ENCODE peak calls at places on chromosomes 5 and 9, in nine cellular contexts. L is lung; N is neural progenitor cell; A is kidney; U is aorta; F is CD8-positive, alpha-beta T cell; G is upper lobe of right lung; I is GM12878; M is tibial artery. X is an unnamed sample. For H3K4me1 and H3K36me3, the result is how much of the 10 kb centered on the place peaks cover.

GRCh38 chr9:16828335-16829281 is 41.9 kb downstream of the BNC2 start:
- DNase-seq in L (no peak), N (peak), A (peak), U (peak), F (no peak), G (no peak), I (no peak), M (peak), X (no peak)

GRCh38 chr5:72888595-72888994 is 67.2 kb upstream of the FCHO2 start:
- DNase-seq in L (no peak), N (no peak), A (no peak), U (no peak), F (no peak), G (no peak), I (no peak), M (no peak), X (no peak)

GRCh38 chr5:30981576-30981975 is 211.9 kb upstream of the CDH6 start:
- DNase-seq in L (no peak), N (no peak), A (no peak), U (no peak), F (no peak), G (no peak), I (no peak), M (no peak), X (no peak)

GRCh38 chr5:115295775-115296129 is 702 bp downstream of the CCDC112 start:
- DNase-seq in L (no peak), N (peak), A (no peak), U (no peak), F (no peak), G (no peak), I (no peak), M (no peak), X (no peak)

GRCh38 chr5:100464418-100464817 is 70.8 kb upstream of the FAM174A start:
- DNase-seq in L (no peak), N (no peak), A (no peak), U (no peak), F (no peak), G (no peak), I (no peak), M (no peak), X (no peak)

GRCh38 chr9:115614931-115615401 is 497.0 kb upstream of the TNC start:
- DNase-seq in L (no peak), N (no peak), A (no peak), U (no peak), F (no peak), G (no peak), I (no peak), M (no peak), X (no peak)

GRCh38 chr9:115668506-115668905 is 485.1 kb upstream of the PAPPA start:
- DNase-seq in L (no peak), N (no peak), A (no peak), U (no peak), F (no peak), G (no peak), I (no peak), M (no peak), X (no peak)

GRCh38 chr9:112487008-112487798 is 576 bp downstream of the KIAA1958 start:
- DNase-seq in L (peak), N (peak), A (peak), U (peak), F (peak), G (peak), I (no peak), M (peak), X (no peak)

GRCh38 chr5:170917113-170917512 is 55.3 kb downstream of the RANBP17 start:
- DNase-seq in L (no peak), N (no peak), A (no peak), U (no peak), F (no peak), G (no peak), I (no peak), M (no peak), X (no peak)

GRCh38 chr9:127309715-127310114 is 45.1 kb downstream of the GARNL3 start:
- DNase-seq in L (no peak), N (no peak), A (no peak), U (no peak), F (no peak), G (no peak), I (no peak), M (no peak), X (no peak)

GRCh38 chr9:136671254-136671614 is 8.5 kb downstream of the EGFL7 start:
- DNase-seq in L (no peak), N (no peak), A (no peak), U (no peak), F (no peak), G (no peak), I (no peak), M (no peak), X (no peak)

GRCh38 chr5:126004636-126005035 is 418.6 kb upstream of the GRAMD2B start:
- DNase-seq in L (no peak), N (no peak), A (no peak), U (no peak), F (no peak), G (no peak), I (no peak), M (no peak), X (no peak)

GRCh38 chr5:181232593-181232992 is 9.5 kb downstream of the TRIM41 start:
- DNase-seq in L (no peak), N (no peak), A (no peak), U (no peak), F (no peak), G (no peak), I (no peak), M (no peak), X (no peak)

GRCh38 chr9:84817011-84817410 is 147.5 kb downstream of the NTRK2 start:
- DNase-seq in L (no peak), N (no peak), A (no peak), U (no peak), F (no peak), G (no peak), I (no peak), M (no peak), X (no peak)

GRCh38 chr9:136865768-136866103 is 372 bp downstream of the EDF1 start:
- DNase-seq in L (peak), N (no peak), A (peak), U (no peak), F (no peak), G (peak), I (no peak), M (peak), X (no peak)

GRCh38 chr5:5221731-5222130 is 81.6 kb downstream of the ADAMTS16 start:
- DNase-seq in L (no peak), N (no peak), A (no peak), U (no peak), F (no peak), G (no peak), I (no peak), M (no peak), X (no peak)

GRCh38 chr5:58582004-58582403 is 871 bp upstream of the RAB3C start:
- DNase-seq in L (no peak), N (peak), A (no peak), U (no peak), F (no peak), G (peak), I (no peak), M (no peak), X (no peak)

GRCh38 chr5:170885779-170886178 is 24.0 kb downstream of the RANBP17 start:
- DNase-seq in L (no peak), N (no peak), A (no peak), U (no peak), F (no peak), G (no peak), I (no peak), M (no peak), X (no peak)

GRCh38 chr5:61290815-61291214 is 41.2 kb upstream of the ZSWIM6 start:
- DNase-seq in L (no peak), N (no peak), A (no peak), U (no peak), F (no peak), G (no peak), I (no peak), M (no peak), X (no peak)

GRCh38 chr9:128484686-128485413 is 19.7 kb upstream of the GLE1 start:
- DNase-seq in L (no peak), N (no peak), A (peak), U (no peak), F (no peak), G (no peak), I (no peak), M (no peak), X (no peak)

GRCh38 chr5:98933446-98934072 is 4.8 kb upstream of the CHD1 start:
- DNase-seq in L (no peak), N (no peak), A (no peak), U (no peak), F (no peak), G (no peak), I (peak), M (no peak), X (no peak)

GRCh38 chr9:112337547-112337946 is 4.1 kb upstream of the PTBP3 start:
- DNase-seq in L (no peak), N (no peak), A (no peak), U (no peak), F (no peak), G (no peak), I (no peak), M (no peak), X (no peak)

GRCh38 chr9:132514011-132514744 is 68.2 kb upstream of the BARHL1 start:
- DNase-seq in L (no peak), N (no peak), A (no peak), U (no peak), F (no peak), G (no peak), I (no peak), M (no peak), X (no peak)

GRCh38 chr5:81247441-81247972 is 14.4 kb downstream of the CKMT2 start:
- DNase-seq in L (no peak), N (peak), A (no peak), U (no peak), F (no peak), G (no peak), I (no peak), M (no peak), X (no peak)

GRCh38 chr9:88775559-88775958 is 215.7 kb upstream of the S1PR3 start:
- DNase-seq in L (no peak), N (no peak), A (no peak), U (no peak), F (no peak), G (no peak), I (no peak), M (no peak), X (no peak)

GRCh38 chr5:32002755-32003154 is 171.4 kb downstream of the GOLPH3 start:
- DNase-seq in L (no peak), N (no peak), A (no peak), U (no peak), F (no peak), G (no peak), I (no peak), M (no peak), X (no peak)

GRCh38 chr9:107249665-107250285 is 33.3 kb upstream of the RAD23B start:
- DNase-seq in L (no peak), N (no peak), A (no peak), U (no peak), F (no peak), G (no peak), I (no peak), M (no peak), X (no peak)

GRCh38 chr9:87327567-87328125 is 170.0 kb upstream of the DAPK1 start:
- DNase-seq in L (no peak), N (no peak), A (no peak), U (no peak), F (no peak), G (no peak), I (no peak), M (no peak), X (no peak)

GRCh38 chr9:93826209-93826608 is 128.9 kb downstream of the BARX1 start:
- DNase-seq in L (no peak), N (no peak), A (no peak), U (no peak), F (no peak), G (peak), I (no peak), M (no peak), X (no peak)

GRCh38 chr9:98158071-98158791 is 34.2 kb downstream of the CORO2A start:
- DNase-seq in L (peak), N (no peak), A (no peak), U (no peak), F (no peak), G (peak), I (no peak), M (no peak), X (no peak)

GRCh38 chr5:81542242-81542641 is 148.3 kb upstream of the ACOT12 start:
- DNase-seq in L (no peak), N (no peak), A (no peak), U (no peak), F (no peak), G (no peak), I (no peak), M (no peak), X (no peak)

GRCh38 chr9:93122721-93123221 is 11.3 kb downstream of the NINJ1 start:
- DNase-seq in L (no peak), N (no peak), A (peak), U (peak), F (no peak), G (peak), I (no peak), M (peak), X (no peak)

GRCh38 chr5:31861601-31862000 is 222.7 kb downstream of the PDZD2 start:
- DNase-seq in L (no peak), N (no peak), A (no peak), U (no peak), F (no peak), G (no peak), I (no peak), M (no peak), X (no peak)

GRCh38 chr5:171481791-171482536 is 62.5 kb downstream of the FGF18 start:
- DNase-seq in L (no peak), N (no peak), A (no peak), U (no peak), F (no peak), G (peak), I (no peak), M (no peak), X (no peak)

GRCh38 chr9:75111019-75111622 is 22.8 kb downstream of the OSTF1 start:
- DNase-seq in L (no peak), N (no peak), A (no peak), U (no peak), F (no peak), G (no peak), I (no peak), M (no peak), X (no peak)

GRCh38 chr9:114143214-114143613 is 12.1 kb upstream of the COL27A1 start:
- DNase-seq in L (no peak), N (no peak), A (no peak), U (no peak), F (no peak), G (no peak), I (no peak), M (no peak), X (no peak)

DNA sequence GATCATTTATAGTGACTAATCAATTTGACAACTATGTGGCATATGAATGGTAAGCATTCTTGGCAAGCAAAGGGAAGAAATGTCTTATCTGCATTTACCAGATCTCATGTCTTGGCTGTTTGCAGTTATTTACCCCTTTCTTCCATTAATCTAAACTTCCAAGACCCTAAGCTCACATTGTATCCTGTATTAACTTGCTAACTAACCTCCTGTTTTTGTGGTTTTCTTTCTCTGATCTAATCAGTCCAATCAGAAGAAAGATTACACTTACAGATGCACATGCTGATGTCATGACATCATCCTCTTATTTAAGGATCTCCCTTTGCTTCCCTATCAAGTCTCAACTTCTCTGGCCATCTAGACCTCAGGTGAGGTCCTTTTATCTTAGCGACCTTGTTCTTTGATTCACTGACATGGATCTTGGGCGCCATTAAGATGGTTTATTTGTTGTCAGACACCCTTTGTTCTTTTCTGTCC is 95.5 kb downstream of the F2RL2 start:
- DNase-seq in L (no peak), N (no peak), A (no peak), U (no peak), F (no peak), G (no peak), I (no peak), M (no peak), X (no peak)
- H3K4me1 ChIP-seq in L (under half), N (under half), A (under half), U (under half), F (under half), G (under half), I (under half), M (under half), X (under half)

GRCh38 chr5:10676946-10677345 is 84.1 kb downstream of the DAP start:
- DNase-seq in L (no peak), N (no peak), A (no peak), U (no peak), F (no peak), G (no peak), I (no peak), M (no peak), X (no peak)

GRCh38 chr5:10676224-10676623 is 84.8 kb downstream of the DAP start:
- DNase-seq in L (no peak), N (no peak), A (no peak), U (no peak), F (no peak), G (no peak), I (no peak), M (no peak), X (no peak)

GRCh38 chr5:10677533-10677932 is 83.5 kb downstream of the DAP start:
- DNase-seq in L (no peak), N (no peak), A (no peak), U (no peak), F (no peak), G (no peak), I (no peak), M (no peak), X (no peak)

GRCh38 chr5:10679336-10679988 is 81.6 kb downstream of the DAP start:
- DNase-seq in L (no peak), N (no peak), A (no peak), U (no peak), F (no peak), G (no peak), I (no peak), M (no peak), X (no peak)

GRCh38 chr5:10678236-10678635 is 82.8 kb downstream of the DAP start:
- DNase-seq in L (no peak), N (no peak), A (no peak), U (no peak), F (no peak), G (no peak), I (no peak), M (no peak), X (no peak)
- H3K36me3 ChIP-seq in L (under half), N (under half), A (under half), U (under half), F (under half), G (under half), I (under half), M (half or more), X (under half)

GRCh38 chr9:124392254-124392653 is 23.0 kb downstream of the PSMB7 start:
- DNase-seq in L (no peak), N (no peak), A (peak), U (peak), F (no peak), G (peak), I (no peak), M (peak), X (no peak)
- H3K27ac ChIP-seq in L (no peak), N (no peak), A (no peak), U (no peak), F (no peak), G (no peak), I (no peak), M (no peak), X (no peak)

DNA sequence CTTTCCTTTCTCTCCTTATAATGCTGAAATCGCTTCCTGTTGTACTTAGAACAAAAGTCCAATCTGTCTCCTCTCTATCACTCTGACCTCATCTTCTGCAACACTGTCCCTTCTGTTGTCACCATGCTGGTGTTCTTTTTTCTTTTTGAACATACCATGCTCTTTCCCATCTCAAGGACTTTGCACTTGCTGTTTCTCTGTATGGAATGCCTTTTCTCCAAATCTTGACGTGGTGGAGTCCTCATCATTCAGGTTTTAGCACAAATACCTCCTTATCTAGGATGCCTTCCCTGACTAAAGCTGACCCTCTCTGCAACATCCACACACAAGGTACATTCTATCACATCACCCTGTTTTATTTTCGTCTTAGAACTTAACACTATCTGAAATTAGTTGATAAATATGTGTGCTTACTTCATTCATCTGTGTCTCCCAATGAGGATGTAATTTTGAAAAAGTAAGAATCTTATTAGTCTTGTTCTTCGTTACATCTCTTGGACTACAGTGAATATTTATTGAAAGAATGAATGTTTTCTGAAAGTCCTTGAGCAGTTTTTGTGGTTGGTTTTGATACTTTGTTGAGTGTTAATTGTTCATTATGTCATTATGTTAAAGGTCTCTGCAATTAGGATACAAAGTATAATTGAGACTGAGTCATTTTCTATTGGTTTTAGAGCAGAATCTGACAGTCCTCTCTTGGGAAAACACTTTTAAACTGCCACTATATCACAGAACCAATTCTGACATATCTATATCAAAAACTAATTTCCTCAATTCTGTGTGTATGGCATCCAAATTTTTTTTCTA is 145.3 kb upstream of the RASA1 start:
- DNase-seq in L (no peak), N (no peak), A (no peak), U (no peak), F (no peak), G (no peak), I (no peak), M (no peak), X (no peak)
- H3K4me1 ChIP-seq in L (under half), N (under half), A (under half), U (under half), F (under half), G (under half), I (under half), M (under half), X (under half)

X was measured in iPS DF 6.9.